ENCODE peak calls at places on chromosomes 11 and 22, in four cellular contexts. D is HCT116, A is thoracic aorta, K is fibroblast of pulmonary artery. S is an unnamed sample.

GRCh38 chr22:30874431-30875370 is 93.9 kb downstream of the MORC2 start:
- DNase-seq in D (no peak), A (no peak), K (no peak), S (no peak)

GRCh38 chr11:133821776-133822175 is 23.5 kb downstream of the SPATA19 start:
- DNase-seq in D (peak), A (no peak), K (peak), S (no peak)

GRCh38 chr11:92781151-92781550 is 188.3 kb upstream of the MTNR1B start:
- DNase-seq in D (no peak), A (no peak), K (no peak), S (no peak)

GRCh38 chr11:22666700-22667439 is 459 bp downstream of the GAS2 start:
- DNase-seq in D (no peak), A (no peak), K (peak), S (peak)

GRCh38 chr11:58024601-58025091 is 965 bp downstream of the OR9Q1 start:
- DNase-seq in D (no peak), A (peak), K (peak), S (peak)

GRCh38 chr22:47884775-47885174 is 1122.3 kb downstream of the TBC1D22A start:
- DNase-seq in D (no peak), A (no peak), K (no peak), S (no peak)

GRCh38 chr11:93842461-93842860 is 8.0 kb downstream of the VSTM5 start:
- DNase-seq in D (peak), A (no peak), K (peak), S (no peak)

GRCh38 chr11:69234740-69235710 is 58.9 kb upstream of the MYEOV start:
- DNase-seq in D (no peak), A (no peak), K (no peak), S (no peak)

GRCh38 chr11:65470433-65470832 is 28.4 kb upstream of the MALAT1 start:
- DNase-seq in D (no peak), A (no peak), K (no peak), S (peak)

GRCh38 chr11:2582436-2582931 is 117.3 kb downstream of the KCNQ1OT1 start:
- DNase-seq in D (no peak), A (no peak), K (no peak), S (peak)

GRCh38 chr11:47991266-47991830 is 11.0 kb downstream of the PTPRJ start:
- DNase-seq in D (no peak), A (no peak), K (no peak), S (peak)

GRCh38 chr11:2139118-2139490 is at the start of gene IGF2:
- DNase-seq in D (no peak), A (no peak), K (no peak), S (peak)

GRCh38 chr22:27257987-27258386 is 543.6 kb downstream of the MN1 start:
- DNase-seq in D (no peak), A (no peak), K (no peak), S (no peak)

GRCh38 chr11:12640926-12641849 is 33.0 kb upstream of the TEAD1 start:
- DNase-seq in D (no peak), A (no peak), K (no peak), S (no peak)

GRCh38 chr11:46295312-46295995 is 18.0 kb downstream of the CREB3L1 start:
- DNase-seq in D (no peak), A (no peak), K (peak), S (peak)

GRCh38 chr11:128904303-128904871 is 13.2 kb downstream of the KCNJ5 start:
- DNase-seq in D (no peak), A (no peak), K (no peak), S (no peak)

GRCh38 chr11:80462211-80462610 is 1021.4 kb upstream of the TENM4 start:
- DNase-seq in D (no peak), A (no peak), K (no peak), S (no peak)

GRCh38 chr11:75668508-75669297 is at the start of gene MAP6:
- DNase-seq in D (no peak), A (no peak), K (no peak), S (peak)

GRCh38 chr11:94553938-94554337 is 10.2 kb downstream of the FUT4 start:
- DNase-seq in D (no peak), A (no peak), K (peak), S (no peak)

DNA sequence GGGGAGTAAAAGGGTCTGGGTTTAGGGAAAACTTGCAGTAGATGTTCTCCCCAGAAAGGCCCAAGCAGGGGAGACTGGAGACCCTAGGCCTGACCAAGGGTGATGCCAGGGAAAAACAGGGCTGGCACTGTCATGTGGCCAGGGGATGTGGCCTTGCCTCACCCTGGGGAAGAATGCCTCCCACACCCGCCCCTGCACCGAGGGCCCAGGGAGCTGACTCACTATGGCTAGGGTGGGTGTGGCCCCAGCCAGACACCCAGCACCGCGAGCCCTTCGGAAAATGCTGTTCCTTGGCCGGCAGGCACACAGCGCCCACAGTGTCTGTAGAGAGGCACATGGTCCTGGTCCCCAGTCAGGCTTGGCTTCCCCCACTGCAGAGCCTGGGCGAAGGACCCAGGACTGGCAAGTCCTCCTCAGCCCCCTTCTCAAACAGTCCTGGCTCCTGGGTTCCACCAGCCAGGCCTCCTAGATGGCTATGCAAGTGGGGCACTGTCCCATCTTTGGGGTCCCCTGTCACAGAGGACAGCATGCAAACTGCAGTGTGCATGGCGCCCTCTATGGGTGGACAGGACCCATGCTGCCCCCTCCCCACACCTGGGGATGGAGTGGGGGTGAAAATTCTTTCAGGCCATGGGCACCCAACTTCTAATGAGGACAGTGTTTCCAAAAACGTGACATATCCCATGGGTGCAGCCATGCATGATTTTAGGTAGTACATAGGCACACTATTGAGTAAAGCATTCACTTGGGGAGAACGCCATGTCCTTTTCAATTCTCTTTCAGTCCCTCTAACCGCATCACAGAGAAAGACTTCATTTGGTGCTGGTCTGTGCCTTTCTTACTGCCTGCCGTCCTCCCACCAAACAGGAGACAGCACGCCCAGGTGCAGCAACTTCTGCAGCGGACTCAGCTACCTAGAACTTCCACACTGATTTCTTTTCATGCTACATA is 15.2 kb downstream of the TMPRSS5 start:
- DNase-seq in D (peak), A (no peak), K (peak), S (peak)
- TF ChIP-seq CTCF in D (peak), A (no peak), K (peak), S (no peak)

GRCh38 chr11:103536335-103536722 is 427.1 kb downstream of the DYNC2H1 start:
- DNase-seq in D (no peak), A (no peak), K (no peak), S (no peak)

GRCh38 chr11:103534959-103535358 is 425.7 kb downstream of the DYNC2H1 start:
- DNase-seq in D (no peak), A (no peak), K (no peak), S (no peak)

GRCh38 chr11:103539166-103539565 is 429.9 kb downstream of the DYNC2H1 start:
- DNase-seq in D (no peak), A (no peak), K (no peak), S (no peak)

GRCh38 chr11:103541186-103541795 is 432.1 kb downstream of the DYNC2H1 start:
- DNase-seq in D (no peak), A (no peak), K (no peak), S (no peak)

GRCh38 chr11:103537904-103538502 is 428.8 kb downstream of the DYNC2H1 start:
- DNase-seq in D (peak), A (no peak), K (peak), S (no peak)
- TF ChIP-seq CTCF in D (peak), A (no peak), K (peak), S (peak)

GRCh38 chr11:121032546-121032945 is 8.6 kb downstream of the TBCEL start:
- DNase-seq in D (no peak), A (no peak), K (no peak), S (no peak)
- TF ChIP-seq CTCF in D (peak), A (no peak), K (no peak), S (no peak)

GRCh38 chr11:789951-790350 is at the start of gene CEND1:
- DNase-seq in D (no peak), A (no peak), K (peak), S (peak)

GRCh38 chr11:786235-787083 is 3.4 kb downstream of the CEND1 start:
- DNase-seq in D (no peak), A (no peak), K (no peak), S (no peak)

GRCh38 chr11:788953-789940 is 643 bp downstream of the CEND1 start:
- DNase-seq in D (no peak), A (no peak), K (no peak), S (peak)

GRCh38 chr11:787084-787675 is 2.7 kb downstream of the CEND1 start:
- DNase-seq in D (no peak), A (no peak), K (no peak), S (no peak)

DNA sequence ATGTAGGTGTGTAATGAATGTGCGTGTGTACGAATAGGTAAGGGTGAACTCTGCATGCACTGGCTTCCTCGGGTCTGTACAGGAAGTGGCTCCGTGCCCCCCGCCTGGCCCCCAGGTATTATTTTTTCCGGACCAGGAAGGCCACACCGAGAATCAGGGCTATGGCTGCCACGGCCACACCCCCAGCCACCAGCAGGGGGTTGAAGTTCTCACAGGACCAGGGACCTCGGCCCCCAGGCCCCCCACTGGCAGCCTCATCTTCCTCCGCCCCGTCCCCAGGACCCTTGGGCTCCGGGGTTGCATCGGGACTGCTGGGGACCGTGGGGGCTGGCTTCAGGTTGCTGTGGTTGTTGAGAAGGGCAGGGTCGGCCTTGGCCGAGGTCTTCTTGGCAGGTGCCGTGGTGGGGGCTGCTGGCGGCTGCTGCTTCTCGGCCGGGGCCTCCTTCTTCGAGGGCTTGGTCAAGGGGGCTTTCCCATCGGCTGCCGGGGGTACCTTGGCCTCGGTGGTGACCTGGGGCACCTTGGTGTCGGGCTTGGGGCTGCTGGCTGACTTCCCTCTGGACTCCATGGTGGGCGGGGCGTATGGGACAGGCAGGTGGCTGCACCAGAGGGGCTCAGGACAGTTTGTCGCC is 1.8 kb downstream of the CEND1 start:
- DNase-seq in D (no peak), A (no peak), K (no peak), S (peak)
- TF ChIP-seq CTCF in D (no peak), A (no peak), K (no peak), S (no peak)

GRCh38 chr11:19121646-19122045 is 4.7 kb downstream of the ZDHHC13 start:
- DNase-seq in D (no peak), A (no peak), K (no peak), S (no peak)

GRCh38 chr11:19116315-19116970 is 525 bp upstream of the ZDHHC13 start:
- DNase-seq in D (no peak), A (no peak), K (no peak), S (no peak)

GRCh38 chr11:19111809-19112208 is 5.2 kb upstream of the ZDHHC13 start:
- DNase-seq in D (no peak), A (no peak), K (no peak), S (no peak)

GRCh38 chr11:19117760-19118097 is 761 bp downstream of the ZDHHC13 start:
- DNase-seq in D (no peak), A (no peak), K (peak), S (no peak)

GRCh38 chr11:19116971-19117759 is at the start of gene ZDHHC13:
- DNase-seq in D (peak), A (peak), K (peak), S (peak)
- TF ChIP-seq CTCF in D (peak), A (no peak), K (peak), S (no peak)

DNA sequence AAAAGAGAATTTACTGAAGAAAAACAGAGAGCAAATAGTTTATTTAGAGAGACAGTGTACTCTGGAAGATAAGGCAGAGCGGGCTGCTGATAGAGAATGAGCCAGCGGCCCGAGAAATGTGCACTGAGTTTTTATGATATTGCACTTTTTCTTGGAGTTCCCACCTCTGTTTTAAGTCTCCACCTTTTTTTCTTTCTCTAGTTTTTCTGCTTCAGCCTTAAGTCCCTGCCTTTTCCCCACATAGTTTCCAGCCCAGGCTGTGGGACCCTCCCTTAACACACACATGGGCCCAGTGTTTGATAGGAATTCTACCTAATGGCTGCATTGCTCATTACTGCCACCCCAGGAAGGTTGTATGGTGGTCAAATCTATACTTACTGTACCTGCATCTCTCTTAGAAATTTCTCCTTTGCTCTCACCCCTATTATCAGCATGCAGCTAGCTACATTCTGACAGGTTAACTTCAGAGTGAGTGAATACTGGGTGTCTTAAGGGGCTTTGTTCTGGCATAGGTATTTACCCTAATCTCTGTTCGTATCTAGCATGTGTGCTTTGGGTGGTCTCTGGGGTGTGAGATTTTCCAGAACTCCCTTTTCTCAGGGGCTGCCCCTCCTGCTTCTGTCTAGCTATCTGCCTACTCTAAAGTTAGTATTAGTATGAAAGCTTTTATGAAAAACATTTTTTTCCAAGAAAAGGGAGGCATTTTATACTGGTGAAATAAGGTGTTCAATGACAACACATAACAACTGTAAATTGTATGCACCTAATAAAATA is 127.3 kb upstream of the TOP3B start:
- DNase-seq in D (no peak), A (no peak), K (no peak), S (no peak)
- TF ChIP-seq CTCF in D (no peak), A (no peak), K (peak), S (no peak)

GRCh38 chr11:15117751-15118150 is 3.0 kb downstream of the INSC start:
- DNase-seq in D (no peak), A (no peak), K (no peak), S (no peak)

GRCh38 chr11:15113381-15113780 is 1.3 kb upstream of the INSC start:
- DNase-seq in D (no peak), A (no peak), K (no peak), S (no peak)

GRCh38 chr11:15111215-15111614 is 3.5 kb upstream of the INSC start:
- DNase-seq in D (no peak), A (no peak), K (no peak), S (no peak)

GRCh38 chr11:15115686-15116085 is 963 bp downstream of the INSC start:
- DNase-seq in D (no peak), A (no peak), K (no peak), S (no peak)

GRCh38 chr11:15114501-15115475 is at the start of gene INSC:
- DNase-seq in D (no peak), A (no peak), K (no peak), S (no peak)
- TF ChIP-seq CTCF in D (no peak), A (no peak), K (no peak), S (no peak)

GRCh38 chr11:122756417-122756816 is 81.9 kb upstream of the CRTAM start:
- DNase-seq in D (no peak), A (no peak), K (no peak), S (peak)
- TF ChIP-seq CTCF in D (no peak), A (no peak), K (peak), S (no peak)

DNA sequence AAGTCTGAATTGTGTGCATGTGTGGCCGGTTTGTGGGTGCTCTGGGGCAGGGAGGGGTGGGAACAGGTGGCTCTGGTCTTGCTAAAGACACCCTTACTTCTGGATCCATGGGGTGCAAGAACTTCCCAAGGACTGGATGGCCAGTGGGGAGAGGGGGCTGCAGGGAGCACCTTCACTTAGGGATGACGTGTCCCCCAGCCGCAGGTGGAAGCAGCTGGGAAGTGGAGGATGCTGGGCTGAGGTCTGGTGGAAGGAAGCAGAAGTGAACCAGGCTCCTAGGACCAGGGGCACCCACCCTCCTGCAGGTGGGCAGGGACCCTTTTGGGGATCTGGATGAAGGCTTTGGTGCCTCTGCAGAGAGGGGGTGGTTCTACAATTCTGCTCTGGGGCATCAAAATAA is 9.9 kb upstream of the MIEF1 start:
- DNase-seq in D (no peak), A (no peak), K (no peak), S (no peak)
- TF ChIP-seq CTCF in D (no peak), A (no peak), K (no peak), S (no peak)

DNA sequence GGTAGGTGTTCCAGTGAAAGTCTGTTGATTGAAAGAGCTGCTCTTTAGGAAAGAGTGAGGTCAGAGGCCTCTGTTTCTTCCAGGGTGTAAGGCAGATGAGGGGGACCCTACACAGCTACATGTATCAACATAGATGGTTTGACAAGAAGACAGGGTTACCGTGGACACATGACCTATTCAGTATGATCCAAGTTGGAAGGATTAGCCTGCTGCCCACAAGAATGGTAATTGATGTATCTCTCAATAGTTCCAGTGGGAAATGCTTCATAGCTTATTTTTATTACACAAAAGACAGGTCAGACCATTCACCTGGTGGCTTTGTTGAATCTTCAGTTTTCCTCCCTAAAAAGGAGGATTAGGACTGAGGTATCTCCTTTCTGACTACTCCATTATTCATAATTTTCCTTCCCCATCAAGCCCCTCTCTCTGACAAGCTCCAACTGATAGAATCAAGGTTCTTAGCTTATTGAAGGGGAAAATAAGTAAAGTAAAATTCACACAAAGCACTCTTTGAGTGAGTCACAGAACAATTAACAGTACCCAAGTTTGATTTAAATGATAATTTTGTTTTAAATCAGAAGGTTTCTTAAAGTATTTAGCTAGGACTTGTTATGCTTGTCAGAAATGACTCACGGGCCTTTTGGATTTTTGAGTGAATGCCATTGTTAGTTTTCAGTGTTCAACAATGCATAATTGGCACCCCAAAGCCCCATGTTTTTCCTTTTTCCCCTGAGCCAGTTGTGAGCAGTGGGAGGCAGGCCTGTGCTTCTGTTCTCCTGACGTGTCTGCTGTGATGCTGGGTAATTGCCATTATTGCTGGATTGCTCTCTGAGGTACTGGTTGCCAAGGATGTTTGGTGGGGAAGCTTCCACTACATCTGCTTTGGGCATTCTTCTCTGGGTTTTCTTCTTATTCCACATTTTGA is 373.2 kb downstream of the DDX10 start:
- DNase-seq in D (no peak), A (no peak), K (peak), S (no peak)
- TF ChIP-seq CTCF in D (no peak), A (no peak), K (no peak), S (no peak)

S was measured in psoas muscle.